ENCODE peak calls at places on chromosome 5, in five cellular contexts. Y is OCI-LY7; B is CD8-positive, alpha-beta T cell; J is mammary epithelial cell; F is spleen. U is an unnamed sample. For H3K4me1, the result is how much of the 10 kb centered on the place peaks cover.

GRCh38 chr5:16539169-16539666 is 73.6 kb upstream of the ZNF622 start:
- DNase-seq in B (no peak), Y (no peak), F (no peak), J (peak), U (peak)

GRCh38 chr5:100901851-100902341 is 1.2 kb downstream of the ST8SIA4 start:
- DNase-seq in J (no peak), F (peak), Y (peak), B (peak), U (no peak)

GRCh38 chr5:173317091-173317685 is 11.0 kb downstream of the STC2 start:
- DNase-seq in J (no peak), F (peak), B (no peak), Y (no peak), U (no peak)

GRCh38 chr5:32206053-32206452 is 31.9 kb upstream of the GOLPH3 start:
- DNase-seq in Y (no peak), F (no peak), J (no peak), B (no peak), U (no peak)

GRCh38 chr5:134509308-134510040 is 16.0 kb upstream of the JADE2 start:
- DNase-seq in J (peak), F (peak), B (no peak), Y (no peak), U (peak)

GRCh38 chr5:173268750-173269580 is 34.0 kb upstream of the NKX2-5 start:
- DNase-seq in B (no peak), Y (no peak), F (no peak), J (no peak), U (no peak)

GRCh38 chr5:133924221-133924920 is 44.1 kb downstream of the C5orf15 start:
- DNase-seq in B (no peak), Y (peak), F (no peak), J (no peak), U (no peak)

GRCh38 chr5:68661237-68661636 is 432.6 kb upstream of the SLC30A5 start:
- DNase-seq in B (no peak), J (peak), Y (peak), F (no peak), U (no peak)

GRCh38 chr5:90866333-90866732 is 307.7 kb downstream of the ADGRV1 start:
- DNase-seq in F (no peak), Y (peak), B (no peak), J (no peak), U (peak)

GRCh38 chr5:61449756-61450155 is 117.7 kb downstream of the ZSWIM6 start:
- DNase-seq in Y (no peak), F (no peak), B (no peak), J (peak), U (no peak)

GRCh38 chr5:116411101-116411571 is 163.5 kb downstream of the SEMA6A start:
- DNase-seq in F (no peak), Y (no peak), J (no peak), B (no peak), U (no peak)

GRCh38 chr5:79122963-79123362 is 11.4 kb downstream of the BHMT start:
- DNase-seq in J (no peak), Y (no peak), B (no peak), F (no peak), U (no peak)

GRCh38 chr5:53233653-53234405 is 124.3 kb upstream of the MOCS2 start:
- DNase-seq in J (no peak), Y (no peak), F (no peak), B (no peak), U (no peak)

GRCh38 chr5:128201065-128201926 is 117.7 kb downstream of the SLC12A2 start:
- DNase-seq in J (peak), B (peak), F (peak), Y (peak), U (peak)

GRCh38 chr5:179409806-179410205 is 64.5 kb upstream of the ADAMTS2 start:
- DNase-seq in F (no peak), Y (no peak), J (no peak), B (no peak), U (no peak)

GRCh38 chr5:14775857-14776256 is 95.7 kb downstream of the ANKH start:
- DNase-seq in B (no peak), J (peak), F (no peak), Y (no peak), U (peak)

GRCh38 chr5:171485668-171486067 is 66.2 kb downstream of the FGF18 start:
- DNase-seq in J (no peak), B (no peak), F (no peak), Y (no peak), U (no peak)

GRCh38 chr5:33582417-33582816 is 141.7 kb downstream of the TARS1 start:
- DNase-seq in Y (no peak), J (no peak), B (no peak), F (no peak), U (no peak)

GRCh38 chr5:147450596-147450995 is 59.3 kb downstream of the DPYSL3 start:
- DNase-seq in Y (no peak), F (no peak), J (no peak), B (no peak), U (no peak)

GRCh38 chr5:74241751-74242140 is 398.8 kb downstream of the ENC1 start:
- DNase-seq in J (peak), B (no peak), F (no peak), Y (no peak), U (peak)

GRCh38 chr5:67315082-67315801 is 118.6 kb upstream of the CD180 start:
- DNase-seq in J (peak), Y (no peak), F (peak), B (no peak), U (peak)

GRCh38 chr5:169626779-169627178 is 10.3 kb upstream of the DOCK2 start:
- DNase-seq in J (peak), Y (no peak), F (no peak), B (no peak), U (peak)

GRCh38 chr5:127909078-127909477 is 174.5 kb upstream of the SLC12A2 start:
- DNase-seq in Y (peak), J (peak), F (no peak), B (no peak), U (peak)

GRCh38 chr5:136011427-136012001 is 17.3 kb upstream of the TGFBI start:
- DNase-seq in Y (no peak), J (peak), B (no peak), F (no peak), U (peak)

GRCh38 chr5:34686762-34687268 is 30.7 kb downstream of the RAI14 start:
- DNase-seq in F (no peak), B (no peak), J (peak), Y (no peak), U (peak)

GRCh38 chr5:34854459-34855174 is 15.7 kb downstream of the TTC23L start:
- DNase-seq in Y (peak), J (no peak), B (no peak), F (no peak), U (peak)

GRCh38 chr5:68239485-68239884 is 23.9 kb downstream of the PIK3R1 start:
- DNase-seq in Y (no peak), J (peak), F (peak), B (peak), U (peak)

GRCh38 chr5:78547731-78548189 is 100.8 kb downstream of the LHFPL2 start:
- DNase-seq in J (no peak), B (no peak), F (no peak), Y (no peak), U (peak)

GRCh38 chr5:34452170-34452828 is 203.8 kb upstream of the RAI14 start:
- DNase-seq in J (peak), B (no peak), F (no peak), Y (no peak), U (no peak)

GRCh38 chr5:168947212-168947868 is 353.6 kb downstream of the SLIT3 start:
- DNase-seq in B (no peak), F (no peak), Y (peak), J (peak), U (no peak)

GRCh38 chr5:1488882-1489680 is 34.7 kb downstream of the LPCAT1 start:
- DNase-seq in F (no peak), B (peak), Y (peak), J (peak), U (peak)

GRCh38 chr5:127686424-127686823 is 16.8 kb upstream of the CCDC192 start:
- DNase-seq in Y (no peak), F (no peak), B (no peak), J (no peak), U (no peak)

GRCh38 chr5:121816164-121816563 is 35.5 kb upstream of the FTMT start:
- DNase-seq in F (no peak), Y (no peak), B (no peak), J (no peak), U (no peak)

GRCh38 chr5:95178046-95178651 is 106.7 kb downstream of the MCTP1 start:
- DNase-seq in B (no peak), Y (peak), J (no peak), F (no peak), U (peak)

GRCh38 chr5:93246093-93246855 is 334.7 kb downstream of the NR2F1-AS1 start:
- DNase-seq in B (no peak), F (no peak), Y (no peak), J (no peak), U (peak)

GRCh38 chr5:96065577-96066385 is 104.1 kb upstream of the ELL2 start:
- DNase-seq in Y (no peak), B (no peak), F (no peak), J (no peak), U (no peak)

GRCh38 chr5:177495243-177496060 is 2.0 kb downstream of the PDLIM7 start:
- DNase-seq in F (peak), B (no peak), J (peak), Y (peak), U (peak)
- H3K4me1 ChIP-seq in F (half or more), B (under half), J (half or more), Y (under half), U (half or more)

GRCh38 chr5:37722236-37723146 is 117.3 kb downstream of the GDNF start:
- DNase-seq in J (peak), B (no peak), F (no peak), Y (no peak), U (peak)

GRCh38 chr5:37724395-37725125 is 115.3 kb downstream of the GDNF start:
- DNase-seq in Y (no peak), F (no peak), B (no peak), J (no peak), U (peak)

GRCh38 chr5:37723147-37723961 is 116.5 kb downstream of the GDNF start:
- DNase-seq in F (no peak), B (no peak), J (no peak), Y (no peak), U (peak)

GRCh38 chr5:37720550-37720952 is 119.3 kb downstream of the GDNF start:
- DNase-seq in F (no peak), B (no peak), J (no peak), Y (no peak), U (peak)

GRCh38 chr5:37721447-37721871 is 118.4 kb downstream of the GDNF start:
- DNase-seq in J (no peak), F (no peak), Y (no peak), B (no peak), U (peak)
- H3K4me1 ChIP-seq in J (under half), F (under half), Y (under half), B (under half), U (half or more)

DNA sequence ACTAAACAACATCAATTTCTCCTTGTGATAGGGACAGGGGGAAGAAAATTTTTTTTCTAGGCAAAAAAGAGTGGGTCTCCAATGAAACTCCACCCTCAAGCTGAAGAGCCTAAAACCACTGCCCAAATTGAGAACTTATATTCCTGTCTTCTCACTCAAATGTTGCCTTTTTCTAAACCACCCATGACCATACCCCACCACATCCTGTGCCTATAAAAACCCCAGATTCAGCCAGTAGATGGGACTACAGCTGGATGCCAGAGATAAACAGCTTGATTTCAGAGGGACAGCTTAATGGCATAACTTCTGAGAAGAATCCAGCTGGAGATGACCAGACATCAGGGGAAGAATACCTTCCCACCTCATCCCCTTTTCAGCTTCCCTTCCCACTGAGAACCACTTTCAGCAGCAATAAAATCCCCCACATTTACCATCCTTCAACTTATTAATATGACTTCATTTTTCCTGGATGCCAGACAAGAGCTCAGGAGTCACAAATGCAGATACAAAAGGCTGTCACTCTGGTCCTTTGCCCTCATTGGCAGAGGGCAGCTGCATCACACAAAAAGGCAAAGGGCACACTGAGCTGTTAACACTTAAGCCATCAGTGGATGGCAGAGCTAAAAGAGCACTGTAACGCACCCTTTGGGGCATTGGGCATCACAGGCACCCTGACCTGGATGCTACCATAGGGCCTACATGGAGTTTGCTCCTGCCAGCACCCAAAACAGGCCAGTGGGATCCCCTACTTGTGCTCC is 972.5 kb upstream of the CTNND2 start:
- DNase-seq in Y (no peak), J (no peak), B (no peak), F (no peak), U (no peak)
- H3K4me1 ChIP-seq in Y (under half), J (under half), B (under half), F (under half), U (under half)

GRCh38 chr5:143347698-143348344 is 55.7 kb downstream of the NR3C1 start:
- DNase-seq in F (no peak), J (no peak), B (no peak), Y (no peak), U (no peak)

GRCh38 chr5:143352691-143353090 is 50.8 kb downstream of the NR3C1 start:
- DNase-seq in B (peak), F (no peak), Y (no peak), J (no peak), U (no peak)

GRCh38 chr5:143350790-143351603 is 52.5 kb downstream of the NR3C1 start:
- DNase-seq in Y (no peak), B (no peak), J (peak), F (no peak), U (peak)

GRCh38 chr5:143349127-143349526 is 54.4 kb downstream of the NR3C1 start:
- DNase-seq in Y (no peak), B (no peak), J (peak), F (no peak), U (no peak)

GRCh38 chr5:143350341-143350740 is 53.1 kb downstream of the NR3C1 start:
- DNase-seq in F (no peak), J (no peak), Y (no peak), B (no peak), U (no peak)
- H3K4me1 ChIP-seq in F (half or more), J (under half), Y (under half), B (half or more), U (under half)

GRCh38 chr5:88396126-88396525 is 127.5 kb upstream of the TMEM161B start:
- DNase-seq in J (no peak), F (no peak), B (no peak), Y (no peak), U (no peak)

GRCh38 chr5:88394531-88395185 is 126.0 kb upstream of the TMEM161B start:
- DNase-seq in J (no peak), F (no peak), B (no peak), Y (no peak), U (peak)

GRCh38 chr5:88398316-88398715 is 129.7 kb upstream of the TMEM161B start:
- DNase-seq in Y (no peak), B (no peak), J (no peak), F (no peak), U (peak)

GRCh38 chr5:88393721-88394530 is 125.3 kb upstream of the TMEM161B start:
- DNase-seq in Y (no peak), J (no peak), F (no peak), B (no peak), U (no peak)

DNA sequence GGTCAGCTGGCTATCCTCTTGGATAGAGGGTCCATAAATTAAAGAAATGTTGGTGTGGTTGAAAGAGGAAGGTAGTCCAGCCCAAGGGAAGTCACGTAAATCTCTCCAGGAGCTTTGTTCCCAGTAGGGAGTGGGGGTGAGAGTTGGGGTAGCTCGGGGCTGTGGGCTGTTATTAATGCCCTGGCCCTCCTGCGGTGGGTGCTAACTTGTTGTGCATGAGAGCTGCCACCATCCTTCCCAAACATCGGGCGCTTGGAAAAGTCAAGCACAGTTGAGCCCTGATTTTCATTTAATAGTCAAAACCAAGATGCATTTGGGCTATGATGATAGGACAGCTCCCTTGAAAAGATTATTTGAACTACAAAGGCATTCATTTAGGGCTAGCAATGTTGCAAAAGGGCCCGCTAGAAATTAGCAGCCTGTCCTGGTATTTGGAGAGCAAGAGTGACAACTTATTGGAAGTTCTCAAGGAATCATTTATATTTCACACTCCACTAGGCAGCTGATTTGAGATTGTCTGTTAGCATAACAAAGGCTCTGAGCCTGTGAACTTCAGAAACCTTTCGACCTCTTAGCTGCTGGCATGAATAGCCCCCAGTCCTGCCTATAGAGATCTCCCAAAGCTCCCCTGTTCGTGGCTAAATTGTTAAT is 128.1 kb upstream of the TMEM161B start:
- DNase-seq in J (no peak), F (no peak), B (no peak), Y (no peak), U (no peak)
- H3K4me1 ChIP-seq in J (under half), F (under half), B (under half), Y (under half), U (under half)

DNA sequence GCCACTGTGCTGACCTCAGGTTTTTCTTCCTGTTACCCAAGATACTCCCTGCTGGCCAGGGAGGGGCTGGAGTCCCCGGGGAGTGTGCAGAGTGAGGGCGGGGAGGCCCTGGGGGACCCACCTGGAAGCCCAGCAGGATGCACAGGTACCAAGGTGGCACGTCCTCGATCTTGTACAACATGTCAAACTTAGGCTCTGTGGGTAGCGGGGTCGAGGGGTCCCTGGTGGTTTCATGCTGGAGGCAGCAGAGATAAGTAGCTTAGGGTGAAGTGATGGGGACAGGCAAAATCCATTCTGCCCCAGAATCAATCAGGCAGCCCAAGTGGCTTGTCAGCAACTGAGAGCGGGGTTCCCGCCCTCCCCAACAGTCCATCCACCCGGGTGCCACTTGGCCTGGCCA is 726 bp downstream of the SLC23A1 start:
- DNase-seq in J (no peak), Y (peak), B (no peak), F (peak), U (no peak)
- H3K4me1 ChIP-seq in J (under half), Y (half or more), B (under half), F (under half), U (under half)

DNA sequence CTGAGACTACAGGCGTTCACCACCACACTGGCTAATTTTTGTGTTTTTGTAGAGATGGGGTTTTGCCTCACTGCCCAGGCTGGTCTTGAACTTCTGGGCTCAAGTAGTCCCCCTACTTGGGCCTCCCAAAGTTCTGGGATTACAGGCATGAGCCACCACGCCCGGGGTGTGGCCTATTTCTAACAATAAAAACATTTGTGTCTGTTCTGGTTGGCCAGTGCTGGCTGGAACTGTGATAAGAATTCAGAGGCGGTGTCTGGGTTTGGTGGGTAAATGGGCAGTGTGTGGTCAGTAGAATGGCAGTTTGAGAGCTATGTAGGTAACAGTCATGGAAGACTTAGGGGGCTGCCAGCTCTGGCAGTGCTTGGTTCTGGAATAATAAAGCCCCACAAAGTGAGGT is 46.9 kb upstream of the SYNPO start:
- DNase-seq in Y (no peak), J (no peak), B (no peak), F (peak), U (peak)
- H3K4me1 ChIP-seq in Y (under half), J (under half), B (under half), F (half or more), U (under half)

DNA sequence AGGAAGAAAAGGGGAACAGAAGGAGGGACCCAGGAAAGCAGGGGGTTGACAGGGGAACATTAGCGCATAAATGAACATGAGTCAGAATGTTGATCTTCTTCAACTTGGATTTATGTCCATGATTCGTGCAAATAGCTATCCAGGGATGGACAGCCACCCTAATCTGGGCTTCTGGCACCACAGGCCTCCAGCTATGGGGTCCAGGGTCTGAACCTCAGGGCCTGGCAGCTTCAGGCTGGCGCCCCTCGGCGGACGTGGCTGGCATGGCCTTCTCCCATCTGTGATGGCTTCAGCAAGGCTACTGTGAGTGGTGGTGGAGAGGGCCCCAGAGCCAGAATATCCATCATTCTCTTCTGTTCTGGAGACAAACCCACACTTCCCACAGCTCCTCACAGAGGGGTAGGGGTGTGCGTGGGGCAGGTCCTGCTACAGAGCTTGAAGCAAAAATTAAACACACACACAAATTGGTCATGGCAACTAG is 9.5 kb downstream of the GPX3 start:
- DNase-seq in Y (no peak), F (no peak), J (no peak), B (no peak), U (no peak)
- H3K4me1 ChIP-seq in Y (under half), F (under half), J (under half), B (under half), U (under half)

U was measured in astrocyte.